ENCODE peak calls at places on chromosome 13, in ten cellular contexts. One of them, this sample, is unnamed.

GRCh38 chr13:90622547-90622946 is 724.9 kb upstream of the MIR17HG start:
- DNase-seq in dorsolateral prefrontal cortex: no peak
- DNase-seq in neural crest cell: no peak
- DNase-seq in NCI-H1105: no peak
- DNase-seq in AML-193: no peak
- DNase-seq in astrocyte of the cerebellum: no peak
- DNase-seq in HS-5: peak
- DNase-seq in NCI-H446: no peak
- DNase-seq in T-helper 2 cell: no peak
- DNase-seq in mesenteric fat pad: no peak
- DNase-seq in this sample: no peak

GRCh38 chr13:77981191-77981925 is 62.7 kb upstream of the EDNRB start:
- DNase-seq in dorsolateral prefrontal cortex: no peak
- DNase-seq in neural crest cell: no peak
- DNase-seq in NCI-H1105: no peak
- DNase-seq in AML-193: no peak
- DNase-seq in astrocyte of the cerebellum: no peak
- DNase-seq in HS-5: no peak
- DNase-seq in NCI-H446: no peak
- DNase-seq in T-helper 2 cell: no peak
- DNase-seq in mesenteric fat pad: no peak
- DNase-seq in this sample: no peak

GRCh38 chr13:25453966-25454365 is 82.2 kb downstream of the ATP8A2 start:
- DNase-seq in dorsolateral prefrontal cortex: no peak
- DNase-seq in neural crest cell: no peak
- DNase-seq in NCI-H1105: no peak
- DNase-seq in AML-193: no peak
- DNase-seq in astrocyte of the cerebellum: no peak
- DNase-seq in HS-5: no peak
- DNase-seq in NCI-H446: no peak
- DNase-seq in T-helper 2 cell: no peak
- DNase-seq in mesenteric fat pad: no peak
- DNase-seq in this sample: no peak

GRCh38 chr13:84896128-84896527 is 903.1 kb downstream of the SLITRK6 start:
- DNase-seq in dorsolateral prefrontal cortex: no peak
- DNase-seq in neural crest cell: peak
- DNase-seq in NCI-H1105: no peak
- DNase-seq in AML-193: peak
- DNase-seq in astrocyte of the cerebellum: peak
- DNase-seq in HS-5: peak
- DNase-seq in NCI-H446: peak
- DNase-seq in T-helper 2 cell: no peak
- DNase-seq in mesenteric fat pad: no peak
- DNase-seq in this sample: no peak

GRCh38 chr13:91355826-91356710 is 8.6 kb downstream of the MIR17HG start:
- DNase-seq in dorsolateral prefrontal cortex: no peak
- DNase-seq in neural crest cell: no peak
- DNase-seq in NCI-H1105: no peak
- DNase-seq in AML-193: no peak
- DNase-seq in astrocyte of the cerebellum: no peak
- DNase-seq in HS-5: no peak
- DNase-seq in NCI-H446: no peak
- DNase-seq in T-helper 2 cell: no peak
- DNase-seq in mesenteric fat pad: no peak
- DNase-seq in this sample: no peak

GRCh38 chr13:63161219-63161618 is 1745.6 kb upstream of the PCDH20 start:
- DNase-seq in dorsolateral prefrontal cortex: no peak
- DNase-seq in neural crest cell: no peak
- DNase-seq in NCI-H1105: no peak
- DNase-seq in AML-193: no peak
- DNase-seq in astrocyte of the cerebellum: no peak
- DNase-seq in HS-5: no peak
- DNase-seq in NCI-H446: no peak
- DNase-seq in T-helper 2 cell: no peak
- DNase-seq in mesenteric fat pad: no peak
- DNase-seq in this sample: no peak

GRCh38 chr13:86510792-86511191 is 711.6 kb upstream of the SLITRK6 start:
- DNase-seq in dorsolateral prefrontal cortex: no peak
- DNase-seq in neural crest cell: no peak
- DNase-seq in NCI-H1105: no peak
- DNase-seq in AML-193: no peak
- DNase-seq in astrocyte of the cerebellum: no peak
- DNase-seq in HS-5: no peak
- DNase-seq in NCI-H446: no peak
- DNase-seq in T-helper 2 cell: no peak
- DNase-seq in mesenteric fat pad: no peak
- DNase-seq in this sample: no peak

GRCh38 chr13:99385161-99385560 is 78.0 kb upstream of the GPR183 start:
- DNase-seq in dorsolateral prefrontal cortex: no peak
- DNase-seq in neural crest cell: no peak
- DNase-seq in NCI-H1105: no peak
- DNase-seq in AML-193: no peak
- DNase-seq in astrocyte of the cerebellum: no peak
- DNase-seq in HS-5: no peak
- DNase-seq in NCI-H446: no peak
- DNase-seq in T-helper 2 cell: no peak
- DNase-seq in mesenteric fat pad: peak
- DNase-seq in this sample: no peak

GRCh38 chr13:26062853-26063444 is 11.1 kb upstream of the SHISA2 start:
- DNase-seq in dorsolateral prefrontal cortex: peak
- DNase-seq in neural crest cell: peak
- DNase-seq in NCI-H1105: no peak
- DNase-seq in AML-193: peak
- DNase-seq in astrocyte of the cerebellum: peak
- DNase-seq in HS-5: no peak
- DNase-seq in NCI-H446: peak
- DNase-seq in T-helper 2 cell: peak
- DNase-seq in mesenteric fat pad: no peak
- DNase-seq in this sample: no peak

GRCh38 chr13:21014666-21015170 is 46.7 kb downstream of the LATS2 start:
- DNase-seq in dorsolateral prefrontal cortex: no peak
- DNase-seq in neural crest cell: no peak
- DNase-seq in NCI-H1105: no peak
- DNase-seq in AML-193: no peak
- DNase-seq in astrocyte of the cerebellum: peak
- DNase-seq in HS-5: no peak
- DNase-seq in NCI-H446: peak
- DNase-seq in T-helper 2 cell: no peak
- DNase-seq in mesenteric fat pad: peak
- DNase-seq in this sample: no peak

GRCh38 chr13:41764558-41764957 is 196.4 kb downstream of the VWA8 start:
- DNase-seq in dorsolateral prefrontal cortex: no peak
- DNase-seq in neural crest cell: no peak
- DNase-seq in NCI-H1105: no peak
- DNase-seq in AML-193: no peak
- DNase-seq in astrocyte of the cerebellum: no peak
- DNase-seq in HS-5: no peak
- DNase-seq in NCI-H446: no peak
- DNase-seq in T-helper 2 cell: no peak
- DNase-seq in mesenteric fat pad: no peak
- DNase-seq in this sample: no peak

GRCh38 chr13:32107474-32107873 is 75.9 kb downstream of the FRY start:
- DNase-seq in dorsolateral prefrontal cortex: no peak
- DNase-seq in neural crest cell: no peak
- DNase-seq in NCI-H1105: no peak
- DNase-seq in AML-193: peak
- DNase-seq in astrocyte of the cerebellum: no peak
- DNase-seq in HS-5: no peak
- DNase-seq in NCI-H446: no peak
- DNase-seq in T-helper 2 cell: no peak
- DNase-seq in mesenteric fat pad: no peak
- DNase-seq in this sample: no peak

GRCh38 chr13:32309312-32309711 is 5.9 kb downstream of the ZAR1L start:
- DNase-seq in dorsolateral prefrontal cortex: no peak
- DNase-seq in neural crest cell: no peak
- DNase-seq in NCI-H1105: no peak
- DNase-seq in AML-193: peak
- DNase-seq in astrocyte of the cerebellum: no peak
- DNase-seq in HS-5: no peak
- DNase-seq in NCI-H446: no peak
- DNase-seq in T-helper 2 cell: no peak
- DNase-seq in mesenteric fat pad: no peak
- DNase-seq in this sample: no peak

GRCh38 chr13:30159446-30159839 is 147.9 kb downstream of the KATNAL1 start:
- DNase-seq in dorsolateral prefrontal cortex: no peak
- DNase-seq in neural crest cell: no peak
- DNase-seq in NCI-H1105: no peak
- DNase-seq in AML-193: no peak
- DNase-seq in astrocyte of the cerebellum: peak
- DNase-seq in HS-5: peak
- DNase-seq in NCI-H446: no peak
- DNase-seq in T-helper 2 cell: peak
- DNase-seq in mesenteric fat pad: no peak
- DNase-seq in this sample: no peak

GRCh38 chr13:48575014-48575413 is 42.1 kb upstream of the RCBTB2 start:
- DNase-seq in dorsolateral prefrontal cortex: no peak
- DNase-seq in neural crest cell: no peak
- DNase-seq in NCI-H1105: no peak
- DNase-seq in AML-193: no peak
- DNase-seq in astrocyte of the cerebellum: no peak
- DNase-seq in HS-5: no peak
- DNase-seq in NCI-H446: no peak
- DNase-seq in T-helper 2 cell: no peak
- DNase-seq in mesenteric fat pad: no peak
- DNase-seq in this sample: no peak